ENCODE peak calls at places on chromosomes 11 and 22, in seven cellular contexts. L is Calu3, Z is EH, N is kidney epithelial cell, M is RKO, D is left colon, I is NCI-H460. C is an unnamed sample.

GRCh38 chr11:112635338-112635737 is 325.9 kb upstream of the NCAM1 start:
- DNase-seq in L (no peak), Z (no peak), N (no peak), M (no peak), D (no peak), I (no peak), C (no peak)

GRCh38 chr11:111911563-111912401 is at the start of gene CRYAB:
- DNase-seq in L (no peak), Z (peak), N (peak), M (peak), D (no peak), I (peak), C (no peak)

GRCh38 chr11:122758974-122759373 is 79.3 kb upstream of the CRTAM start:
- DNase-seq in L (no peak), Z (peak), N (no peak), M (no peak), D (no peak), I (no peak), C (no peak)

GRCh38 chr11:117219995-117220394 is 11.9 kb downstream of the PCSK7 start:
- DNase-seq in L (no peak), Z (no peak), N (no peak), M (no peak), D (no peak), I (no peak), C (no peak)

GRCh38 chr11:1077033-1077416 is 2.4 kb downstream of the MUC2 start:
- DNase-seq in L (no peak), Z (no peak), N (no peak), M (no peak), D (peak), I (no peak), C (peak)

GRCh38 chr11:111999111-111999510 is 26.1 kb upstream of the DLAT start:
- DNase-seq in L (no peak), Z (no peak), N (no peak), M (no peak), D (no peak), I (no peak), C (no peak)

GRCh38 chr11:128632151-128632791 is 44.9 kb upstream of the ETS1 start:
- DNase-seq in L (peak), Z (peak), N (no peak), M (peak), D (peak), I (peak), C (no peak)

GRCh38 chr11:15905815-15906214 is 450.5 kb downstream of the SOX6 start:
- DNase-seq in L (no peak), Z (no peak), N (no peak), M (no peak), D (no peak), I (no peak), C (no peak)

GRCh38 chr22:44758354-44758969 is 6.1 kb downstream of the ARHGAP8 start:
- DNase-seq in L (no peak), Z (peak), N (no peak), M (no peak), D (no peak), I (no peak), C (no peak)

GRCh38 chr11:93497575-93497974 is 45.6 kb downstream of the SMCO4 start:
- DNase-seq in L (no peak), Z (no peak), N (no peak), M (no peak), D (no peak), I (no peak), C (no peak)

GRCh38 chr11:117230286-117230961 is 1.4 kb downstream of the PCSK7 start:
- DNase-seq in L (no peak), Z (no peak), N (no peak), M (peak), D (no peak), I (no peak), C (no peak)

C was measured in CD14-positive monocyte.